ENCODE peak calls at places on chromosomes 3 and 15, in five cellular contexts. One of them, this sample, is unnamed.

GRCh38 chr15:62993066-62993465 is 49.5 kb upstream of the TPM1 start:
- DNase-seq in HCT116: no peak
- DNase-seq in K562: no peak
- DNase-seq in SK-N-SH: no peak
- DNase-seq in HepG2: no peak
- DNase-seq in this sample: no peak

GRCh38 chr3:182790612-182791011 is 2.7 kb upstream of the ATP11B start:
- DNase-seq in HCT116: no peak
- DNase-seq in K562: no peak
- DNase-seq in SK-N-SH: no peak
- DNase-seq in HepG2: no peak
- DNase-seq in this sample: no peak

GRCh38 chr3:195150194-195151118 is 120.5 kb downstream of the XXYLT1 start:
- DNase-seq in HCT116: no peak
- DNase-seq in K562: peak
- DNase-seq in SK-N-SH: peak
- DNase-seq in HepG2: no peak
- DNase-seq in this sample: no peak

GRCh38 chr15:29812384-29812694 is 9.9 kb downstream of the TJP1 start:
- DNase-seq in HCT116: no peak
- DNase-seq in K562: no peak
- DNase-seq in SK-N-SH: no peak
- DNase-seq in HepG2: no peak
- DNase-seq in this sample: no peak

GRCh38 chr3:48688032-48688736 is 2.5 kb upstream of the NCKIPSD start:
- DNase-seq in HCT116: no peak
- DNase-seq in K562: no peak
- DNase-seq in SK-N-SH: no peak
- DNase-seq in HepG2: no peak
- DNase-seq in this sample: no peak

GRCh38 chr3:31077826-31078225 is 183.4 kb upstream of the GADL1 start:
- DNase-seq in HCT116: no peak
- DNase-seq in K562: no peak
- DNase-seq in SK-N-SH: no peak
- DNase-seq in HepG2: no peak
- DNase-seq in this sample: no peak

GRCh38 chr3:87558482-87558881 is 282.1 kb upstream of the POU1F1 start:
- DNase-seq in HCT116: no peak
- DNase-seq in K562: no peak
- DNase-seq in SK-N-SH: no peak
- DNase-seq in HepG2: no peak
- DNase-seq in this sample: no peak

GRCh38 chr3:179775416-179776122 is 122.7 kb downstream of the USP13 start:
- DNase-seq in HCT116: no peak
- DNase-seq in K562: no peak
- DNase-seq in SK-N-SH: no peak
- DNase-seq in HepG2: no peak
- DNase-seq in this sample: no peak

GRCh38 chr15:59531066-59531465 is 80.5 kb upstream of the GCNT3 start:
- DNase-seq in HCT116: no peak
- DNase-seq in K562: no peak
- DNase-seq in SK-N-SH: no peak
- DNase-seq in HepG2: no peak
- DNase-seq in this sample: no peak

GRCh38 chr3:149042766-149043386 is 43.5 kb downstream of the HLTF start:
- DNase-seq in HCT116: no peak
- DNase-seq in K562: no peak
- DNase-seq in SK-N-SH: no peak
- DNase-seq in HepG2: no peak
- DNase-seq in this sample: peak

DNA sequence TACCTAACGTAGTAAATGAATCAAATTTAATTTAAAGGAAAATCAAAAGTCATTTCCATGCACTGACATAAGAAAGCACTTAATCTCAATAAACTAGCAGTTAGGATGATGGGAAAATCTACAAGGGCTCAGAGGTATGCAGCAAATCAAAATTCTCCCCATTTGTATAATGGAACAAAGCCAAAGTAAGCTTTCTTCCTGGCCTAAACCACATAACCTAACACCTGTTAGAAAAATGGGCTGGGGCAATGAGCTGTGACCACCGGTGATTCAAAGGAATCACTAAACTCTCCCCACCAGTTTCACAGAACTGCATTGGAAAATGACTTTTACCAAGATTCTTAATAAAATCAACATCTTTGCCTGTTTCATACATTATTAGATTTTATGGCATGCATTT is 1024.3 kb downstream of the FHIT start:
- DNase-seq in HCT116: no peak
- DNase-seq in K562: no peak
- DNase-seq in SK-N-SH: no peak
- DNase-seq in HepG2: no peak
- DNase-seq in this sample: no peak
- TF ChIP-seq ZBTB33 in HCT116: no peak
- TF ChIP-seq ZBTB33 in K562: no peak
- TF ChIP-seq ZBTB33 in SK-N-SH: no peak
- TF ChIP-seq ZBTB33 in HepG2: no peak
- TF ChIP-seq ZBTB33 in this sample: no peak

GRCh38 chr3:79001255-79001654 is 766.5 kb downstream of the ROBO1 start:
- DNase-seq in HCT116: no peak
- DNase-seq in K562: no peak
- DNase-seq in SK-N-SH: no peak
- DNase-seq in HepG2: no peak
- DNase-seq in this sample: no peak

GRCh38 chr3:79006077-79006476 is 761.7 kb downstream of the ROBO1 start:
- DNase-seq in HCT116: no peak
- DNase-seq in K562: no peak
- DNase-seq in SK-N-SH: no peak
- DNase-seq in HepG2: no peak
- DNase-seq in this sample: no peak

GRCh38 chr3:79002465-79003372 is 765.1 kb downstream of the ROBO1 start:
- DNase-seq in HCT116: no peak
- DNase-seq in K562: no peak
- DNase-seq in SK-N-SH: no peak
- DNase-seq in HepG2: no peak
- DNase-seq in this sample: no peak

GRCh38 chr3:79003994-79004393 is 763.8 kb downstream of the ROBO1 start:
- DNase-seq in HCT116: no peak
- DNase-seq in K562: no peak
- DNase-seq in SK-N-SH: no peak
- DNase-seq in HepG2: no peak
- DNase-seq in this sample: no peak

DNA sequence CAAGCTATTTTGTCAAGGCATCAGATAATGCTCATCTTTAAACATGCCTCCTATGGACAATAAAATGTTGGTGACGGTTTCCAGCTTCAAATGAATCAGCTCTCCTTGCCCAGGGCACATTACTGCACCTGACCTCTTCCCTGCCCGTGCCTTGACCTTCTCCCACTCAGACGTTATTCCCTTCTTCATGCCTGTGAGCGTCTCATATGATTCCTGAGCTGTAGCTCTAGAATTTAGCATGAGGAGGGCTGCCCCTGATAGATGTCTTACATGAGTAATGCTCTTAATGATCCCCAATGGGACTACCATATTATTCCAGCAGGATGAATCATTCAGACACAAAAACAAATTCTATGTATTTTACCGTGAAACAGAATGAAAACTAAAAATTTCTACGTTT is 762.7 kb downstream of the ROBO1 start:
- DNase-seq in HCT116: no peak
- DNase-seq in K562: no peak
- DNase-seq in SK-N-SH: no peak
- DNase-seq in HepG2: no peak
- DNase-seq in this sample: no peak
- TF ChIP-seq ZBTB33 in HCT116: no peak
- TF ChIP-seq ZBTB33 in K562: no peak
- TF ChIP-seq ZBTB33 in SK-N-SH: no peak
- TF ChIP-seq ZBTB33 in HepG2: no peak
- TF ChIP-seq ZBTB33 in this sample: no peak

GRCh38 chr15:31526916-31527690 is 200.5 kb downstream of the KLF13 start:
- DNase-seq in HCT116: no peak
- DNase-seq in K562: no peak
- DNase-seq in SK-N-SH: no peak
- DNase-seq in HepG2: no peak
- DNase-seq in this sample: no peak
- TF ChIP-seq ZBTB33 in HCT116: no peak
- TF ChIP-seq ZBTB33 in K562: no peak
- TF ChIP-seq ZBTB33 in SK-N-SH: no peak
- TF ChIP-seq ZBTB33 in HepG2: no peak
- TF ChIP-seq ZBTB33 in this sample: no peak

DNA sequence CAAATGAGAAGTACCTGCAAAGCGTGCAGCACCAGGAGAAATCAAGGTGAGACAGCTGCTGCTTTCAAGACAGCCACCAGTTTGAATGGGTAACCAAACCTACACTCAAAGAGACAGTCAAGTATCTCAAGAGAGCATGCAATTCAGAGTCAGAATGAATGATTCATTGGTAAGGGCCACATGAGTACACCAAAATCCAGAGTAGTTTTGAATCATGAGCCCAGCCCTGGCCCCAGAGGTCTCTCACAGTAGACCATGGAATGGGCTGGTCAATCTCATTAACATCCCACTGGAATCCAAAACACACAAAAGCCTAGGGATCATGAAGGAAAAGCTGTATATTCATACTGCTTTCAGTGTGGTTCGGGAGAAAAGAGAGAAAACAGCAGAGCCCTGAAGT is 242.8 kb downstream of the TBL1XR1 start:
- DNase-seq in HCT116: no peak
- DNase-seq in K562: no peak
- DNase-seq in SK-N-SH: no peak
- DNase-seq in HepG2: no peak
- DNase-seq in this sample: no peak
- TF ChIP-seq ZBTB33 in HCT116: no peak
- TF ChIP-seq ZBTB33 in K562: no peak
- TF ChIP-seq ZBTB33 in SK-N-SH: no peak
- TF ChIP-seq ZBTB33 in HepG2: no peak
- TF ChIP-seq ZBTB33 in this sample: no peak

DNA sequence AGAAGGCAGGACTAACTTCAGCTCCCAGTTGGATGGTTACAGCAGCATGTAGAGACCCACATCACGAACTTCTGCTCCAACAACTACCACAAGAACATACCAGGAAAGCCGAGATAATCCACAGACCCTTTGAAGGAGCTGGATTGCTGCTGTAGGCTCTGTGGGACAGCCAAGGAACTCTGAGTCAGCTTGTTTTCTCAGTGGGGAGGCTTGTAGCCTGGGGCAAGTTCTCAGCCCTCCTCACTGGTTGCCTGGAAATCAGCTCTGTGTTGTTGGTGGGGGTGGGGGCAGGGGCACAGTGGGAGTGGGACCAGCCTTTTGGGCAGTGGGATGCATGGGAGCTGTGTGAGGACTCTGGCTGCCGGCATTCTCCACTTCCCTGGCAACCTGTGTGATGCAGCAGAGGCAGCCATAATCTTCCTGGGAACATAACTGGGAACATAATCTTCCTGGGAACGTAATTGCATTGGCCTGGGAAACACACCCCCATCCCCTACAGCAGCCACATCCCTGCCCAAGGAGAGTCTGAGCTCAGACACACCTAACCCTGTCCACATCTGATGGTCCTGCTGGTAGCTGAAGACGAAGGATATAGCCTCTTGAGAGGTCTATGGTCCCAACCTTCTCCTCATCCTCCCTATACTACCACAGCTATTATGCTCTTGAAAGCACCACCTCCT is 153.1 kb downstream of the PEAK1 start:
- DNase-seq in HCT116: peak
- DNase-seq in K562: no peak
- DNase-seq in SK-N-SH: no peak
- DNase-seq in HepG2: no peak
- DNase-seq in this sample: no peak
- TF ChIP-seq ZBTB33 in HCT116: no peak
- TF ChIP-seq ZBTB33 in K562: no peak
- TF ChIP-seq ZBTB33 in SK-N-SH: no peak
- TF ChIP-seq ZBTB33 in HepG2: no peak
- TF ChIP-seq ZBTB33 in this sample: no peak

DNA sequence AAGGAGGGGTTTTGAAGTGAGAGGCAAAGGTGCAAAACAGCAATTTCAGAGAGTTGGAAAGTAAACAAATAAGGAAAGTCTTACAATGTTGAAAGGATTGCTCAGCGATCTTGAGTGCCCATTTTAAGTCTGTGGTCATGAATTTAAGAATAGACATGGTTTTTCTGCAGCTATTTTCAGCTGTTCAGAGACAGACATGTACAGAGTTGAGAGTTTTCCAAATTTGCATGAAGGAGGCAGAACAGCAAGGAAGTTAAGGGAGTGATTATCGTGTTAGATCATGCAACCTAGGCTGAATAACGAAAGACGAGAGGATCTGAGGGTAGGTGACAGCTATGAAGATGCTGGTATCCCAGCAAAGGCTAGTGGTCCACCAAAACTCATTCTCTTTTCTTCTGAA is 37.2 kb downstream of the DET1 start:
- DNase-seq in HCT116: no peak
- DNase-seq in K562: no peak
- DNase-seq in SK-N-SH: no peak
- DNase-seq in HepG2: no peak
- DNase-seq in this sample: no peak
- TF ChIP-seq ZBTB33 in HCT116: no peak
- TF ChIP-seq ZBTB33 in K562: no peak
- TF ChIP-seq ZBTB33 in SK-N-SH: no peak
- TF ChIP-seq ZBTB33 in HepG2: no peak
- TF ChIP-seq ZBTB33 in this sample: no peak

This sample was measured in GM12878.